ENCODE peak calls at places on chromosomes 3 and 15, in eight cellular contexts. One of them, this sample, is unnamed.
A peak's percentile ranks its signal among the peaks of the same experiment; 100 is the strongest.

GRCh38 chr3:12986521-12986920 is 86.7 kb downstream of the IQSEC1 start:
- DNase-seq in H9: no peak
- DNase-seq in GM10248: no peak
- DNase-seq in body of pancreas: no peak
- DNase-seq in A549: no peak
- DNase-seq in cardiac muscle cell: no peak
- DNase-seq in lower leg skin: no peak
- DNase-seq in neural crest cell: no peak
- DNase-seq in this sample: no peak

GRCh38 chr15:75817151-75817935 is 25.9 kb upstream of the UBE2Q2 start:
- DNase-seq in H9: no peak
- DNase-seq in GM10248: no peak
- DNase-seq in body of pancreas: no peak
- DNase-seq in A549: peak; percentile 37
- DNase-seq in cardiac muscle cell: peak; percentile 47
- DNase-seq in lower leg skin: no peak
- DNase-seq in neural crest cell: no peak
- DNase-seq in this sample: no peak

GRCh38 chr3:79564192-79564591 is 203.6 kb downstream of the ROBO1 start:
- DNase-seq in H9: no peak
- DNase-seq in GM10248: no peak
- DNase-seq in body of pancreas: no peak
- DNase-seq in A549: no peak
- DNase-seq in cardiac muscle cell: no peak
- DNase-seq in lower leg skin: no peak
- DNase-seq in neural crest cell: no peak
- DNase-seq in this sample: no peak

GRCh38 chr3:156536524-156537316 is 18.2 kb downstream of the SSR3 start:
- DNase-seq in H9: no peak
- DNase-seq in GM10248: no peak
- DNase-seq in body of pancreas: no peak
- DNase-seq in A549: no peak
- DNase-seq in cardiac muscle cell: no peak
- DNase-seq in lower leg skin: no peak
- DNase-seq in neural crest cell: no peak
- DNase-seq in this sample: no peak

GRCh38 chr3:134406331-134407246 is 32.3 kb upstream of the AMOTL2 start:
- DNase-seq in H9: peak; percentile 78
- DNase-seq in GM10248: no peak
- DNase-seq in body of pancreas: peak; percentile 70
- DNase-seq in A549: no peak
- DNase-seq in cardiac muscle cell: peak; percentile 20
- DNase-seq in lower leg skin: no peak
- DNase-seq in neural crest cell: peak; percentile 63
- DNase-seq in this sample: peak; percentile 92

GRCh38 chr3:7397097-7397496 is 536.2 kb downstream of the GRM7 start:
- DNase-seq in H9: no peak
- DNase-seq in GM10248: no peak
- DNase-seq in body of pancreas: no peak
- DNase-seq in A549: no peak
- DNase-seq in cardiac muscle cell: no peak
- DNase-seq in lower leg skin: no peak
- DNase-seq in neural crest cell: no peak
- DNase-seq in this sample: no peak

GRCh38 chr3:1326546-1326945 is 233.7 kb downstream of the CNTN6 start:
- DNase-seq in H9: no peak
- DNase-seq in GM10248: no peak
- DNase-seq in body of pancreas: no peak
- DNase-seq in A549: no peak
- DNase-seq in cardiac muscle cell: no peak
- DNase-seq in lower leg skin: no peak
- DNase-seq in neural crest cell: no peak
- DNase-seq in this sample: no peak

GRCh38 chr3:47012342-47013230 is 33.1 kb downstream of the NBEAL2 start:
- DNase-seq in H9: peak; percentile 28
- DNase-seq in GM10248: no peak
- DNase-seq in body of pancreas: peak; percentile 62
- DNase-seq in A549: no peak
- DNase-seq in cardiac muscle cell: no peak
- DNase-seq in lower leg skin: peak; percentile 76
- DNase-seq in neural crest cell: no peak
- DNase-seq in this sample: no peak

GRCh38 chr15:52790941-52791751 is 1.0 kb upstream of the ONECUT1 start:
- DNase-seq in H9: peak; percentile 66
- DNase-seq in GM10248: peak; percentile 13
- DNase-seq in body of pancreas: peak; percentile 61
- DNase-seq in A549: no peak
- DNase-seq in cardiac muscle cell: peak; percentile 29
- DNase-seq in lower leg skin: no peak
- DNase-seq in neural crest cell: peak; percentile 58
- DNase-seq in this sample: peak; percentile 56

GRCh38 chr3:4821975-4822374 is 157.3 kb upstream of the BHLHE40 start:
- DNase-seq in H9: no peak
- DNase-seq in GM10248: no peak
- DNase-seq in body of pancreas: no peak
- DNase-seq in A549: no peak
- DNase-seq in cardiac muscle cell: no peak
- DNase-seq in lower leg skin: no peak
- DNase-seq in neural crest cell: no peak
- DNase-seq in this sample: no peak

GRCh38 chr3:58899953-58900298 is 149.9 kb downstream of the CFAP20DC start:
- DNase-seq in H9: no peak
- DNase-seq in GM10248: no peak
- DNase-seq in body of pancreas: no peak
- DNase-seq in A549: no peak
- DNase-seq in cardiac muscle cell: no peak
- DNase-seq in lower leg skin: no peak
- DNase-seq in neural crest cell: no peak
- DNase-seq in this sample: no peak

GRCh38 chr15:50906954-50907865 is 1.3 kb upstream of the AP4E1 start:
- DNase-seq in H9: no peak
- DNase-seq in GM10248: peak; percentile 79
- DNase-seq in body of pancreas: no peak
- DNase-seq in A549: peak; percentile 29
- DNase-seq in cardiac muscle cell: no peak
- DNase-seq in lower leg skin: no peak
- DNase-seq in neural crest cell: no peak
- DNase-seq in this sample: no peak

GRCh38 chr3:165254812-165255211 is 58.6 kb upstream of the SLITRK3 start:
- DNase-seq in H9: no peak
- DNase-seq in GM10248: no peak
- DNase-seq in body of pancreas: no peak
- DNase-seq in A549: peak; percentile 72
- DNase-seq in cardiac muscle cell: peak; percentile 54
- DNase-seq in lower leg skin: no peak
- DNase-seq in neural crest cell: no peak
- DNase-seq in this sample: no peak
- TF ChIP-seq CTCF in H9: peak; percentile 64
- TF ChIP-seq CTCF in GM10248: peak; percentile 0
- TF ChIP-seq CTCF in body of pancreas: no peak
- TF ChIP-seq CTCF in A549: peak; percentile 46
- TF ChIP-seq CTCF in cardiac muscle cell: peak; percentile 15
- TF ChIP-seq CTCF in lower leg skin: no peak
- TF ChIP-seq CTCF in neural crest cell: peak; percentile 61
- TF ChIP-seq CTCF in this sample: peak; percentile 27

GRCh38 chr3:195557327-195557726 is 14.2 kb upstream of the PPP1R2 start:
- DNase-seq in H9: no peak
- DNase-seq in GM10248: no peak
- DNase-seq in body of pancreas: no peak
- DNase-seq in A549: no peak
- DNase-seq in cardiac muscle cell: no peak
- DNase-seq in lower leg skin: no peak
- DNase-seq in neural crest cell: no peak
- DNase-seq in this sample: no peak

GRCh38 chr3:195554458-195554857 is 11.3 kb upstream of the PPP1R2 start:
- DNase-seq in H9: no peak
- DNase-seq in GM10248: no peak
- DNase-seq in body of pancreas: no peak
- DNase-seq in A549: no peak
- DNase-seq in cardiac muscle cell: no peak
- DNase-seq in lower leg skin: no peak
- DNase-seq in neural crest cell: no peak
- DNase-seq in this sample: no peak

GRCh38 chr3:195555110-195555509 is 12.0 kb upstream of the PPP1R2 start:
- DNase-seq in H9: peak; percentile 76
- DNase-seq in GM10248: no peak
- DNase-seq in body of pancreas: no peak
- DNase-seq in A549: no peak
- DNase-seq in cardiac muscle cell: no peak
- DNase-seq in lower leg skin: no peak
- DNase-seq in neural crest cell: no peak
- DNase-seq in this sample: no peak

GRCh38 chr3:195558602-195559001 is 15.5 kb upstream of the PPP1R2 start:
- DNase-seq in H9: no peak
- DNase-seq in GM10248: peak; percentile 44
- DNase-seq in body of pancreas: peak; percentile 46
- DNase-seq in A549: peak; percentile 59
- DNase-seq in cardiac muscle cell: peak; percentile 67
- DNase-seq in lower leg skin: no peak
- DNase-seq in neural crest cell: no peak
- DNase-seq in this sample: no peak

DNA sequence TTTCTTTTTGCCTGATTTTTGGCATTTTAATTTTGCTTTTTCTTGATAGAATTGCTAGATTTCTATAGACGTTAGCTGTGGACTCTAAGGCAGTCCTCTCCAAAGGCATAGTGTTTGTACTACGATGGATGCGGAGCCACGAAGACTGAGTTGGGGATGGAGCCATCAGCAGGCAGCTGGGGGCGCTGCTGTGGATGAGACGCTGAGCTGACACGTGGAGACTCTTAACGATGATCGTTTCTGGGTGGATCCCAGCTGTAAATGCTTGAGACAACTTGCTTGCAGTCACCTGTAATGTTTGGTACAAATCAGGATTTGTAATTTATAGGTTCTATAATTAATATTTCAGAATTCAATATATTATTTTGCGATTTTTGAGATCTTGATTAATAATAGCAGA is 13.3 kb upstream of the PPP1R2 start:
- DNase-seq in H9: peak; percentile 60
- DNase-seq in GM10248: no peak
- DNase-seq in body of pancreas: no peak
- DNase-seq in A549: peak; percentile 54
- DNase-seq in cardiac muscle cell: peak; percentile 32
- DNase-seq in lower leg skin: no peak
- DNase-seq in neural crest cell: peak; percentile 12
- DNase-seq in this sample: no peak
- TF ChIP-seq CTCF in H9: peak; percentile 72
- TF ChIP-seq CTCF in GM10248: peak; percentile 58
- TF ChIP-seq CTCF in body of pancreas: no peak
- TF ChIP-seq CTCF in A549: peak; percentile 31
- TF ChIP-seq CTCF in cardiac muscle cell: peak; percentile 47
- TF ChIP-seq CTCF in lower leg skin: no peak
- TF ChIP-seq CTCF in neural crest cell: peak; percentile 27
- TF ChIP-seq CTCF in this sample: no peak

GRCh38 chr3:126737527-126737926 is 33.5 kb downstream of the CHCHD6 start:
- DNase-seq in H9: no peak
- DNase-seq in GM10248: no peak
- DNase-seq in body of pancreas: no peak
- DNase-seq in A549: no peak
- DNase-seq in cardiac muscle cell: no peak
- DNase-seq in lower leg skin: peak; percentile 13
- DNase-seq in neural crest cell: no peak
- DNase-seq in this sample: no peak
- TF ChIP-seq CTCF in H9: peak; percentile 68
- TF ChIP-seq CTCF in GM10248: no peak
- TF ChIP-seq CTCF in body of pancreas: no peak
- TF ChIP-seq CTCF in A549: no peak
- TF ChIP-seq CTCF in cardiac muscle cell: peak; percentile 14
- TF ChIP-seq CTCF in lower leg skin: no peak
- TF ChIP-seq CTCF in neural crest cell: no peak
- TF ChIP-seq CTCF in this sample: no peak

DNA sequence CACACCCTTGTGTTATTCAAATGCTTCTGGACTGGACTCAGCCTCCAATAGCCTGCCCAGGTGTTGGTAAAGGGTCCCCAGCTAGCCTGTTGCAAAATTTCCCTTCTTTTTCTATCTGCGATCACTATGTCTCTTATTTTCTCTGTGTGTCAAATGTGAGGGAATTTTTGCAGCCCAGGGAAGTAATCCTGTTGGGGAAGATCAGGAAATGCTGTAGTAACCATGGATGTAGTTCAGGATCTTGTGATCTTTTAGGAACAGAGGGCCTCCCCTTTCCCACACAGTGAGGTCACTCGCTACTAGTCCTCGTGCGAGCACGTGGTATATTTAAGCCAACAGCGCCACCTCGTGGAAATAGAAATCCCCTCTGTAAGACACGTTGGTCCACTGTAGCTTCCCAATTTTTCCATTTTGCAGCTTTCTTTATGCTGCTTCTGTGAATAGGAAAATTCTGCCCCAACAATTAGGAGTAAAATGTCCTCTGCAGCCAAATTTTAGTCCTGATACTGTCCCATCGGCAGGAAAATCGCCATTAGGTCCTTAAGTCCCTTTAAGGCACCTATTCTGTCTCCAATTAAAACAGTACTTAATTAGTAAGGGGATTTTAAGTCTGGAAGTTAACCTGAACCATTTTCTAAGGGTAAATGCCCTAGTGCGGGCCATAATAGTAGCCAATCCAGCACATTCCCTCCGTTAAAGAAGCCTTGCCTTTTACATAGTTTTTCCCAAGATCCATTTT is 4.0 kb upstream of the SMCO1 start:
- DNase-seq in H9: peak; percentile 73
- DNase-seq in GM10248: no peak
- DNase-seq in body of pancreas: peak; percentile 39
- DNase-seq in A549: peak; percentile 80
- DNase-seq in cardiac muscle cell: peak; percentile 79
- DNase-seq in lower leg skin: peak; percentile 92
- DNase-seq in neural crest cell: peak; percentile 45
- DNase-seq in this sample: peak; percentile 30
- TF ChIP-seq CTCF in H9: peak; percentile 79
- TF ChIP-seq CTCF in GM10248: peak; percentile 32
- TF ChIP-seq CTCF in body of pancreas: no peak
- TF ChIP-seq CTCF in A549: peak; percentile 35
- TF ChIP-seq CTCF in cardiac muscle cell: peak; percentile 42
- TF ChIP-seq CTCF in lower leg skin: no peak
- TF ChIP-seq CTCF in neural crest cell: peak; percentile 53
- TF ChIP-seq CTCF in this sample: peak; percentile 23

DNA sequence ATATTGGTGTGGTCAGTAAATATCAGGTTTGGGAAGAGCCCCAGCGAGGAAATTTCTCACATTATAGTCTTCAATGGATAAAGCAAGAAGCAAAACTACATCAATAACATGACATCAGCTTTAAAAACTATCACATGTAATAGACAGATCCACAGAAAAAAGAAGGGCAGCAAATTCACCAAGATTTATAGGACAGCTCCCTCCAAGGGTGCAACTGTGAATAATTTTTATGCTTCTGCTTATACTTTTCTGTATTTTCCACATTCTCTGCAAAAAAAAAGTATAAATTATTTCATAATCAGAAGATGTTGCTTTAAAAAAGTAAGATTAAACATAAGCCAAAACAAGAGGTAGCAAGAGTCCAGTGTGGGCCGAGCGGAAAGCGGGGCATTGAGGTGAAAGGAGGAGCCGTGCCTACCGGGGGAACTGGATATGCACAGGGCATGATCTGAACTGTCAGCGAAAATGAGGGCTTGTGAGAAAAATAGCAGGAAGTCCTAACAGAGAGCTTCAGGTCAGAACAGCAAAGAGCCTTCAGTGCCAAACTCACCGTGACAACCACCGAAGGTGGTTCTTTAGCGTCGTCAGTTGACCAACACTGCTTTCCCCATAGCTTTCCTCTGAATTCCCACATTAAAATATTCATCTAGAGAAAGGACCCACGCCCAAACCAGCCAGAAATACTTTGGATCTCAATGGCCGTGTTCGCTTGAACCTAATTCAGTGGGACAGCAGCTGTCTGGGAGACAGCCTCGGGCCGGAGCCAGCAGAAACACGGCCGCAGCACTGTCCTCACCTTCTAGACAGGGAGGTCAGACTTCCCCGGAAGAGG is 59.9 kb downstream of the FAM174B start:
- DNase-seq in H9: no peak
- DNase-seq in GM10248: no peak
- DNase-seq in body of pancreas: peak; percentile 10
- DNase-seq in A549: no peak
- DNase-seq in cardiac muscle cell: no peak
- DNase-seq in lower leg skin: no peak
- DNase-seq in neural crest cell: no peak
- DNase-seq in this sample: no peak
- TF ChIP-seq CTCF in H9: no peak
- TF ChIP-seq CTCF in GM10248: no peak
- TF ChIP-seq CTCF in body of pancreas: no peak
- TF ChIP-seq CTCF in A549: no peak
- TF ChIP-seq CTCF in cardiac muscle cell: no peak
- TF ChIP-seq CTCF in lower leg skin: no peak
- TF ChIP-seq CTCF in neural crest cell: no peak
- TF ChIP-seq CTCF in this sample: no peak

This sample was measured in glutamatergic neuron.